ENCODE peak calls at places on chromosomes 12 and 14, in eight cellular contexts. B is GM23338, W is GM12878, F is HepG2, L is stomach, Z is HCT116, U is transverse colon, X is endothelial cell of umbilical vein. I is an unnamed sample.

GRCh38 chr14:54791001-54791400 is 111.6 kb downstream of the GCH1 start:
- DNase-seq in L (no peak), X (no peak), F (no peak), U (no peak), W (no peak), B (no peak), Z (no peak), I (no peak)

GRCh38 chr14:93725002-93725582 is 63.2 kb downstream of the PRIMA1 start:
- DNase-seq in X (no peak), U (no peak), W (no peak), B (no peak), L (no peak), Z (no peak), F (no peak), I (no peak)

GRCh38 chr14:69151458-69152180 is 1.3 kb downstream of the DCAF5 start:
- DNase-seq in Z (peak), X (peak), L (peak), F (peak), U (peak), B (peak), W (no peak), I (peak)

GRCh38 chr12:51186465-51186864 is 13.5 kb upstream of the TFCP2 start:
- DNase-seq in B (no peak), L (no peak), X (no peak), Z (no peak), W (no peak), U (no peak), F (no peak), I (no peak)

GRCh38 chr14:25431211-25432076 is 381.5 kb upstream of the STXBP6 start:
- DNase-seq in U (peak), W (no peak), F (peak), X (no peak), L (peak), B (peak), Z (no peak), I (no peak)

GRCh38 chr12:65603428-65604351 is 220.6 kb upstream of the HMGA2 start:
- DNase-seq in X (peak), W (no peak), U (peak), Z (peak), F (no peak), B (peak), L (peak), I (peak)

GRCh38 chr12:102480401-102480800 is at the start of gene IGF1:
- DNase-seq in W (no peak), U (no peak), X (peak), Z (no peak), F (no peak), L (no peak), B (peak), I (no peak)

GRCh38 chr12:95231190-95231589 is 13.6 kb downstream of the VEZT start:
- DNase-seq in X (peak), U (no peak), B (no peak), L (no peak), Z (no peak), W (no peak), F (no peak), I (no peak)

GRCh38 chr12:54629925-54630324 is 4.8 kb downstream of the LACRT start:
- DNase-seq in Z (no peak), F (no peak), B (no peak), X (no peak), W (no peak), U (no peak), L (no peak), I (no peak)

GRCh38 chr12:131775904-131776889 is 52.0 kb upstream of the MMP17 start:
- DNase-seq in X (no peak), W (peak), B (no peak), Z (no peak), L (no peak), F (no peak), U (no peak), I (no peak)

GRCh38 chr14:37623552-37623951 is 28.1 kb downstream of the TTC6 start:
- DNase-seq in W (no peak), X (peak), B (no peak), L (no peak), U (no peak), Z (peak), F (no peak), I (peak)
- TF ChIP-seq POLR2AphosphoS5 in W (no peak), X (no peak), B (no peak), L (no peak), U (no peak), Z (no peak), F (no peak), I (no peak)

GRCh38 chr12:94062796-94063635 is 85.4 kb upstream of the PLXNC1 start:
- DNase-seq in B (no peak), Z (no peak), L (peak), U (peak), F (no peak), X (no peak), W (no peak), I (no peak)
- H3K27ac ChIP-seq in B (no peak), Z (no peak), L (no peak), U (peak), F (no peak), X (no peak), W (no peak), I (no peak)

DNA sequence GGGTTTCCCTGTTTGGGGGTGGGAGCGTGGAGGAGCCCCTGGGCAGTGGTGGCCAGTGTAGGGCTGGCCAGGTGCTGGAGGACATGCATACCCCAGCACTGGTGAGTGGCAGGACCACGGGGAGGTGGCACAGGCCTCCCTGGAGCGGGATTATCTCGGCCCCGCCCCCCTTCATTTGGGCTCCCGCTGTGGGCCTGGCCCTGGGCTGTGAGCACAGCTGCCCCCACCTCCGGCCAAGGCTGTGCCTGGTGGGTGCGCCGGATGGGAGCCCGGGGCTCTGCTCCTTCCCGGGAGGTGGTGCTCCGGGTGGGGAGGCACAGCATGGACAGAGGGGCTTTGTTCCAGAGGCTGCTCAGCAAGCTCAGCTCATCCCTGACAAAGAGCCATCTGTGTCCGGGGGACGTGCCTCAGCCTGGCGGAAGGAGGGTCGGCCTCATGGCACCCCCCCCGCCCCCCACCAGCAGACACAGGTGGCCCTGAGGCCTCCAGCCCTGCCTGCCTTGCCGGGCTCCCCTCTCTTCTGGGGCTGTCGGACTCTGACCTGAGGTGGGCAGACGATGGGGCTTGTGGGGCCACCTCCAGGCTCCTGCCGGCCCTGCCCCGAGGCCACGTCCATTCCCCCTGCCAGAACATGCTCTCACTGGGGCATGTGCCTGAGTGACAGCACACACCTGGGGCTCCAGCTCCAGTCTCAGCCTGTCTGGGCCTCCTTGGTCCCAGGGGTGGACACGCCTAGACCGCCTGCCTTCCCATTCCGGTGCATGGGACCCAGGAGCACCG is 8.4 kb downstream of the TEDC1 start:
- DNase-seq in X (no peak), B (no peak), L (no peak), W (no peak), F (peak), Z (no peak), U (no peak), I (no peak)
- TF ChIP-seq POLR2AphosphoS5 in X (no peak), B (no peak), L (no peak), W (no peak), F (peak), Z (no peak), U (no peak), I (no peak)

DNA sequence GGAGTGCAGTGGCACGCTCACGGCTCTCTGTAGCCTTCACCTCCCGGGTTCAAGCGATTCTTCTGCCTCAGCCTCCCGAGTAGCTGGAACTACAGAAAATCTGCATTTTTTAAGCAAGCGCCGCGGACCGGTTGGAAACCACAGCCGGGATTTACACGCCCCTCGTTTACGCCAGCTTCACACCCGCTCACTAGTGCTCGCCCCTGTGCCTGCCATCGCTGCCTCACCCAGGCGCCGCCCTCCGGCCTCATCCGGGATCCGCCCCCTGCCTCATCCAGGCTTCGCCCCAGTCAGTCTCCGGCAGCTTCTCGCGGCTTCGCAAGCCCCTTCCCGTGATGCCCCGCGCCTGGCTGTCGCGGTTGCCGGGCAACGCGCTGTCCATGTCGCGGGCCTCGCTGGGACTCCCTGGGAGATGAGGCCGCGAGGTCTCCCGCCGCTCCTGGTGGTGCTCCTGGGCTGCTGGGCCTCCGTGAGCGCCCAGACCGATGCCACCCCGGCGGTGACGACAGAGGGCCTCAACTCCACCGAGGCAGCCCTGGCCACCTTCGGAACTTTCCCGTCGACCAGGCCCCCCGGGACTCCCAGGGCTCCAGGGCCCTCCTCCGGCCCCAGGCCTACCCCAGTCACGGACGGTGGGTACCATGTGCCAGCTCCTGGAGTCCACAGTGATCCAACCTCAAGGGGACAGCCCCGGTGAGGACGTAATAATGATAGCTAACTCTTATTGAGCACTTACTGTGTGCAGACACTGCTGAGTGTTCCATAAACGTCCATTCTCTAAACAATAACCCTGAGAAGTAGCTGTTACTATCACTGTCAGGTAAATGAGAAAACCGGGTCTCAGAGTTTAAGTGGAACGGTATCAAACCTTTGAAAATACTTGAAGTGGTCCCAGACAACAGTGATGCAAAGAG is at the start of gene TCTN1:
- DNase-seq in B (peak), X (peak), L (peak), Z (peak), U (peak), W (peak), F (peak), I (peak)
- H3K27ac ChIP-seq in B (no peak), X (no peak), L (peak), Z (peak), U (peak), W (peak), F (peak), I (peak)